ENCODE peak calls at places on chromosomes 16 and 17, in six cellular contexts. V is mesendoderm, A is IMR-90, Q is H1, X is mesenchymal stem cell, S is trophoblast cell. B is an unnamed sample.

GRCh38 chr16:86570542-86571196 is 4.0 kb downstream of the FOXC2 start:
- DNase-seq in V (peak; percentile 33), A (no peak), Q (no peak), X (no peak), S (no peak), B (no peak)

GRCh38 chr16:85563515-85564276 is 49.4 kb upstream of the GSE1 start:
- DNase-seq in V (no peak), A (peak; percentile 37), Q (no peak), X (peak; percentile 82), S (no peak), B (no peak)

GRCh38 chr17:41308918-41309359 is at the start of gene KRTAP16-1:
- DNase-seq in V (no peak), A (no peak), Q (no peak), X (no peak), S (no peak), B (no peak)

GRCh38 chr16:15954814-15955151 is 5.4 kb downstream of the ABCC1 start:
- DNase-seq in V (no peak), A (peak; percentile 75), Q (no peak), X (no peak), S (no peak), B (no peak)

GRCh38 chr17:50560931-50561750 is 626 bp downstream of the CACNA1G start:
- DNase-seq in V (no peak), A (no peak), Q (no peak), X (no peak), S (no peak), B (no peak)

GRCh38 chr17:27345141-27345904 is 51.4 kb downstream of the WSB1 start:
- DNase-seq in V (peak; percentile 95), A (peak; percentile 28), Q (peak; percentile 81), X (peak; percentile 29), S (peak; percentile 35), B (peak; percentile 49)

GRCh38 chr16:28623172-28623711 is 13.4 kb upstream of the SULT1A1 start:
- DNase-seq in V (no peak), A (no peak), Q (no peak), X (no peak), S (no peak), B (no peak)

GRCh38 chr16:1770328-1771071 is 843 bp downstream of the NME3 start:
- DNase-seq in V (peak; percentile 70), A (peak; percentile 47), Q (no peak), X (peak; percentile 64), S (peak; percentile 84), B (peak; percentile 6)

GRCh38 chr17:75394332-75394918 is 11.1 kb downstream of the GRB2 start:
- DNase-seq in V (peak; percentile 13), A (no peak), Q (no peak), X (peak; percentile 24), S (no peak), B (no peak)

GRCh38 chr17:72732893-72733618 is 359.4 kb downstream of the SLC39A11 start:
- DNase-seq in V (no peak), A (no peak), Q (no peak), X (no peak), S (no peak), B (no peak)

GRCh38 chr16:79047337-79047736 is 553.2 kb downstream of the MAF start:
- DNase-seq in V (peak; percentile 30), A (no peak), Q (no peak), X (peak; percentile 7), S (no peak), B (no peak)

GRCh38 chr16:21611546-21612384 is 12.4 kb downstream of the METTL9 start:
- DNase-seq in V (no peak), A (no peak), Q (no peak), X (peak; percentile 41), S (no peak), B (no peak)

GRCh38 chr16:28878083-28878926 is at the start of gene ATP2A1:
- DNase-seq in V (no peak), A (no peak), Q (no peak), X (no peak), S (no peak), B (no peak)

GRCh38 chr16:25126820-25127232 is 15.3 kb downstream of the LCMT1 start:
- DNase-seq in V (peak; percentile 53), A (peak; percentile 91), Q (no peak), X (peak; percentile 72), S (peak; percentile 16), B (no peak)

GRCh38 chr16:58418601-58419000 is 26.3 kb downstream of the GINS3 start:
- DNase-seq in V (no peak), A (peak; percentile 27), Q (no peak), X (no peak), S (no peak), B (no peak)

GRCh38 chr16:53626816-53627215 is 76.8 kb downstream of the RPGRIP1L start:
- DNase-seq in V (no peak), A (no peak), Q (no peak), X (no peak), S (no peak), B (no peak)

GRCh38 chr17:65487990-65488389 is 73.5 kb downstream of the AXIN2 start:
- DNase-seq in V (no peak), A (no peak), Q (no peak), X (no peak), S (no peak), B (no peak)

GRCh38 chr16:75559564-75560372 is 3.7 kb upstream of the TMEM231 start:
- DNase-seq in V (peak; percentile 41), A (peak; percentile 62), Q (no peak), X (peak; percentile 76), S (no peak), B (no peak)

GRCh38 chr17:81523139-81524062 is 4.8 kb upstream of the FSCN2 start:
- DNase-seq in V (peak; percentile 93), A (peak; percentile 21), Q (no peak), X (peak; percentile 56), S (no peak), B (peak; percentile 70)

GRCh38 chr17:62676952-62677596 is 49.6 kb downstream of the MRC2 start:
- DNase-seq in V (no peak), A (no peak), Q (no peak), X (no peak), S (no peak), B (no peak)

GRCh38 chr17:33381201-33381600 is 88.1 kb upstream of the ASIC2 start:
- DNase-seq in V (peak; percentile 70), A (no peak), Q (no peak), X (peak; percentile 42), S (no peak), B (no peak)

GRCh38 chr17:41549596-41550039 is 21.5 kb upstream of the KRT19 start:
- DNase-seq in V (no peak), A (peak; percentile 56), Q (no peak), X (peak; percentile 89), S (no peak), B (no peak)

GRCh38 chr17:64277831-64278562 is 14.9 kb upstream of the TEX2 start:
- DNase-seq in V (no peak), A (peak; percentile 31), Q (no peak), X (peak; percentile 26), S (no peak), B (no peak)

GRCh38 chr16:65500007-65500406 is 378.1 kb upstream of the CDH11 start:
- DNase-seq in V (peak; percentile 23), A (peak; percentile 31), Q (no peak), X (no peak), S (no peak), B (no peak)

GRCh38 chr16:65494080-65494479 is 372.2 kb upstream of the CDH11 start:
- DNase-seq in V (peak; percentile 35), A (no peak), Q (no peak), X (no peak), S (no peak), B (no peak)

GRCh38 chr16:65500919-65501318 is 379.1 kb upstream of the CDH11 start:
- DNase-seq in V (no peak), A (no peak), Q (no peak), X (no peak), S (no peak), B (no peak)

GRCh38 chr16:65494609-65495008 is 372.7 kb upstream of the CDH11 start:
- DNase-seq in V (no peak), A (no peak), Q (no peak), X (no peak), S (no peak), B (no peak)

DNA sequence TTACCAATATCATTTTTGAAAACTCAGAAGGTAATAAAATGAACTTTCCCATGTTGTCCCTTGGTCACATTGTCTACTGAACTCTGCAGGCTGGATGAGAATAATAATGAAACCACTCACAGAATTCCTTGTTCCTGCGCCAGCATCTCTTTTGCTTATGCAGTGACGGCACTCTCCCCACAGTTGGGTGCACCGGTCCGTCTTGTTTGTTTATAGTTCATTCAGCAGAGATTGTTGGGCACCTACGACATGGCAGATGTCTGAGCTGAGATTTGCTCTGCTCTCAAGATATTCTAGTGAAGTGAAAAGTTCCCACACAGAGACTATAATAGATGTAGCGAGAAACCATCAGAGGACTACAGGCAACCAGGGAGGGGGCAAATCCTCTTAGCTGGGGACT is 375.7 kb upstream of the CDH11 start:
- DNase-seq in V (no peak), A (peak; percentile 33), Q (no peak), X (no peak), S (no peak), B (no peak)
- H3K4ac ChIP-seq in V (no peak overlapping the region), A (no peak overlapping the region), Q (no peak overlapping the region), X (no peak overlapping the region), S (no peak overlapping the region), B (no peak overlapping the region)

DNA sequence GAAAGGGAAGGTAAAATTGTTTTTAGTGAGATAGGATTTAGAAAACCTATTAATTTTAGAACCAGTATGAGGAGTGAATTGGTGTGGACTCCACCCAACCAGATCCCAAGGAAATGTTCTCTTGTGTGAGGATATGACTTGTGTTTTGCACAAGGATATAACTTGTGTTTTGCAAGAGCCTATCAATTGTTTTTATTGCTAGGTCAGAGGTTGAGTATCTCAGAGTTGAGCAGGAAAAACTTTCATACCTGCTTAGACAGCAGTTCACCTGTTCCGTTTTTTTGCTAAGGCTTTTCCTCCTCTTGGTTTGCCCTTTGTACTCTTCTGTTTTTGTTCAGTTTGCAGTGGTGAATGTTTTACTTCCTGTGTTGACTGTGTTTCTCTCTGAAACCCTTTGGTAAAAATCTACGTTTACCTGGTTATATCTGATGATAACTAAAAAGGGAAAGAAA is 5.1 kb downstream of the NBR1 start:
- DNase-seq in V (no peak), A (no peak), Q (no peak), X (no peak), S (no peak), B (no peak)
- H3K4me3 ChIP-seq in V (no peak overlapping the region), A (no peak overlapping the region), Q (no peak overlapping the region), X (no peak overlapping the region), S (no peak overlapping the region), B (no peak overlapping the region)

GRCh38 chr16:55426865-55427484 is 52.0 kb upstream of the MMP2 start:
- DNase-seq in V (no peak), A (no peak), Q (no peak), X (no peak), S (no peak), B (no peak)
- H3K4ac ChIP-seq in V (no peak overlapping the region), A (no peak overlapping the region), Q (no peak overlapping the region), X (no peak overlapping the region), S (no peak overlapping the region), B (no peak overlapping the region)

DNA sequence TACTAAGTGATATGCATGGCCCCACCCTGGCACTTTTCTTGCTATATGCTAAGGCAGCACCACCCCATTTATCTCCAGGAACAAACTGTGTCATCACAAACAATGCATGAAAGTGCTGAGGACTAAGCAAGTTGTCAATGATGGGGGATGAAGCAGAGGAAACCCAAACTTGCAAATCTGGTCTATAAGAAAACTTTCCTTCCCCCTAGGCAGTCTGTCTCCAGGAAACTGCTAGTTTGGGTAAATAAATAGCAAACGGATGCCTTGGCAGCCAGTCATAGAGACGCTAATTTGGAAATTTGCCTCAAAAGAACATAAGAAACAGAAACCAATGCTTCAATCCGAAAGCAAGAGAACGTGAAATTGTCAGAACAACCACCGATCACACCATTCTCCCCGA is 5.6 kb upstream of the HSBP1 start:
- DNase-seq in V (peak; percentile 84), A (peak; percentile 81), Q (no peak), X (peak; percentile 89), S (peak; percentile 88), B (no peak)
- H3K4me3 ChIP-seq in V (no peak overlapping the region), A (peak overlapping the region; percentile 43), Q (no peak overlapping the region), X (peak overlapping the region; percentile 74), S (no peak overlapping the region), B (no peak overlapping the region)

B was measured in neuronal stem cell.